ENCODE peak calls at places on chromosomes 2 and 18, in ten cellular contexts. R, Q, L, J, C, S, P, W, X and N are unnamed samples.

GRCh38 chr2:162123806-162124758 is 28.0 kb downstream of the GCG start:
- DNase-seq in L (no peak), S (peak; percentile 41), R (peak; percentile 49), Q (no peak), P (no peak), W (no peak), C (peak; percentile 32), J (no peak), X (peak; percentile 82), N (peak; percentile 9)

GRCh38 chr18:63949068-63949737 is at the start of gene HMSD:
- DNase-seq in Q (peak; percentile 73), J (no peak), W (peak; percentile 50), P (peak; percentile 84), L (peak; percentile 45), S (no peak), X (peak; percentile 20), C (peak; percentile 70), R (peak; percentile 93), N (peak; percentile 57)

GRCh38 chr2:197281421-197281820 is 29.2 kb downstream of the ANKRD44 start:
- DNase-seq in Q (no peak), X (no peak), C (no peak), R (no peak), S (no peak), W (no peak), P (no peak), L (no peak), J (no peak), N (no peak)

GRCh38 chr2:107473145-107473544 is 353.5 kb upstream of the RGPD4 start:
- DNase-seq in P (no peak), L (no peak), R (no peak), C (no peak), X (no peak), J (no peak), W (no peak), S (no peak), Q (no peak), N (no peak)

GRCh38 chr18:79503891-79504475 is 108.3 kb downstream of the NFATC1 start:
- DNase-seq in P (no peak), C (no peak), L (no peak), S (no peak), Q (no peak), W (no peak), R (no peak), J (no peak), X (no peak), N (no peak)

GRCh38 chr2:8076453-8077284 is 605.2 kb upstream of the ID2 start:
- DNase-seq in P (no peak), R (no peak), L (no peak), Q (no peak), C (no peak), S (no peak), X (no peak), W (no peak), J (no peak), N (no peak)

GRCh38 chr2:9336534-9337354 is 86.6 kb downstream of the ITGB1BP1 start:
- DNase-seq in C (peak; percentile 85), L (no peak), Q (no peak), S (peak; percentile 77), W (no peak), J (peak; percentile 64), X (no peak), P (no peak), R (peak; percentile 97), N (no peak)

GRCh38 chr2:207044380-207044779 is 105.1 kb downstream of the CPO start:
- DNase-seq in J (no peak), C (no peak), W (no peak), S (no peak), R (peak; percentile 35), P (no peak), L (no peak), X (no peak), Q (no peak), N (no peak)

GRCh38 chr2:216041438-216041837 is 28.1 kb upstream of the MREG start:
- DNase-seq in W (no peak), Q (no peak), J (no peak), C (no peak), S (no peak), P (no peak), X (no peak), L (no peak), R (no peak), N (no peak)

GRCh38 chr2:47169784-47170183 is 14.7 kb upstream of the STPG4 start:
- DNase-seq in R (no peak), Q (no peak), J (no peak), X (no peak), L (no peak), P (no peak), S (no peak), C (no peak), W (no peak), N (no peak)